ENCODE peak calls at places on chromosomes 13 and 19, in five cellular contexts. One of them, this sample, is unnamed.

GRCh38 chr19:10096615-10096963 is 5.9 kb downstream of the ANGPTL6 start:
- DNase-seq in A549: no peak
- DNase-seq in HepG2: no peak
- DNase-seq in H1: no peak
- DNase-seq in K562: no peak
- DNase-seq in this sample: no peak

GRCh38 chr13:62524498-62524897 is 1108.8 kb upstream of the PCDH20 start:
- DNase-seq in A549: no peak
- DNase-seq in HepG2: no peak
- DNase-seq in H1: no peak
- DNase-seq in K562: no peak
- DNase-seq in this sample: no peak

GRCh38 chr19:8552810-8553209 is 24.4 kb downstream of the MYO1F start:
- DNase-seq in A549: peak
- DNase-seq in HepG2: peak
- DNase-seq in H1: peak
- DNase-seq in K562: peak
- DNase-seq in this sample: no peak

GRCh38 chr13:51380269-51380668 is 40.8 kb downstream of the SERPINE3 start:
- DNase-seq in A549: no peak
- DNase-seq in HepG2: no peak
- DNase-seq in H1: no peak
- DNase-seq in K562: no peak
- DNase-seq in this sample: peak

GRCh38 chr13:74151859-74152258 is 17.7 kb upstream of the KLF12 start:
- DNase-seq in A549: no peak
- DNase-seq in HepG2: no peak
- DNase-seq in H1: no peak
- DNase-seq in K562: no peak
- DNase-seq in this sample: no peak

GRCh38 chr13:82010780-82011179 is 1669.9 kb upstream of the SPRY2 start:
- DNase-seq in A549: no peak
- DNase-seq in HepG2: no peak
- DNase-seq in H1: no peak
- DNase-seq in K562: no peak
- DNase-seq in this sample: peak

GRCh38 chr13:113736258-113736731 is 22.7 kb upstream of the TMEM255B start:
- DNase-seq in A549: no peak
- DNase-seq in HepG2: peak
- DNase-seq in H1: no peak
- DNase-seq in K562: no peak
- DNase-seq in this sample: no peak

GRCh38 chr13:31965361-31966066 is 66.1 kb upstream of the FRY start:
- DNase-seq in A549: no peak
- DNase-seq in HepG2: no peak
- DNase-seq in H1: no peak
- DNase-seq in K562: no peak
- DNase-seq in this sample: peak

GRCh38 chr13:40221460-40222201 is 444.8 kb downstream of the FOXO1 start:
- DNase-seq in A549: no peak
- DNase-seq in HepG2: peak
- DNase-seq in H1: no peak
- DNase-seq in K562: no peak
- DNase-seq in this sample: no peak

GRCh38 chr19:34082289-34083077 is 89.8 kb upstream of the LSM14A start:
- DNase-seq in A549: no peak
- DNase-seq in HepG2: no peak
- DNase-seq in H1: no peak
- DNase-seq in K562: no peak
- DNase-seq in this sample: no peak

GRCh38 chr13:22789916-22790315 is 390.9 kb upstream of the SGCG start:
- DNase-seq in A549: no peak
- DNase-seq in HepG2: no peak
- DNase-seq in H1: no peak
- DNase-seq in K562: no peak
- DNase-seq in this sample: no peak

GRCh38 chr13:23321534-23322241 is 111.8 kb downstream of the SACS start:
- DNase-seq in A549: peak
- DNase-seq in HepG2: peak
- DNase-seq in H1: no peak
- DNase-seq in K562: no peak
- DNase-seq in this sample: peak

GRCh38 chr19:46124638-46125115 is at the start of gene IGFL3:
- DNase-seq in A549: no peak
- DNase-seq in HepG2: no peak
- DNase-seq in H1: no peak
- DNase-seq in K562: no peak
- DNase-seq in this sample: no peak

GRCh38 chr19:17243854-17244617 is 1.7 kb downstream of the NR2F6 start:
- DNase-seq in A549: peak
- DNase-seq in HepG2: peak
- DNase-seq in H1: peak
- DNase-seq in K562: peak
- DNase-seq in this sample: no peak

GRCh38 chr19:3570619-3571018 is 2.1 kb upstream of the HMG20B start:
- DNase-seq in A549: no peak
- DNase-seq in HepG2: peak
- DNase-seq in H1: no peak
- DNase-seq in K562: no peak
- DNase-seq in this sample: no peak

GRCh38 chr19:51226068-51226467 is 1.2 kb downstream of the CD33 start:
- DNase-seq in A549: no peak
- DNase-seq in HepG2: no peak
- DNase-seq in H1: no peak
- DNase-seq in K562: peak
- DNase-seq in this sample: no peak

GRCh38 chr13:29465741-29466293 is 129.7 kb downstream of the SLC7A1 start:
- DNase-seq in A549: no peak
- DNase-seq in HepG2: peak
- DNase-seq in H1: no peak
- DNase-seq in K562: no peak
- DNase-seq in this sample: no peak

GRCh38 chr13:45779901-45780300 is 71.7 kb downstream of the SIAH3 start:
- DNase-seq in A549: no peak
- DNase-seq in HepG2: no peak
- DNase-seq in H1: no peak
- DNase-seq in K562: no peak
- DNase-seq in this sample: no peak

GRCh38 chr13:48400820-48401219 is 12.1 kb downstream of the LPAR6 start:
- DNase-seq in A549: peak
- DNase-seq in HepG2: no peak
- DNase-seq in H1: no peak
- DNase-seq in K562: no peak
- DNase-seq in this sample: peak

GRCh38 chr19:4896372-4896771 is 6.3 kb downstream of the ARRDC5 start:
- DNase-seq in A549: peak
- DNase-seq in HepG2: no peak
- DNase-seq in H1: no peak
- DNase-seq in K562: no peak
- DNase-seq in this sample: no peak
- TF ChIP-seq JUN in A549: no peak
- TF ChIP-seq JUN in HepG2: no peak
- TF ChIP-seq JUN in H1: no peak
- TF ChIP-seq JUN in K562: no peak
- TF ChIP-seq JUN in this sample: no peak

GRCh38 chr19:861099-861755 is 1.8 kb downstream of the CFD start:
- DNase-seq in A549: no peak
- DNase-seq in HepG2: no peak
- DNase-seq in H1: no peak
- DNase-seq in K562: no peak
- DNase-seq in this sample: no peak

GRCh38 chr19:861756-862528 is 2.5 kb downstream of the CFD start:
- DNase-seq in A549: peak
- DNase-seq in HepG2: peak
- DNase-seq in H1: peak
- DNase-seq in K562: peak
- DNase-seq in this sample: no peak

GRCh38 chr19:858868-859843 is at the start of gene CFD:
- DNase-seq in A549: no peak
- DNase-seq in HepG2: no peak
- DNase-seq in H1: no peak
- DNase-seq in K562: peak
- DNase-seq in this sample: no peak

GRCh38 chr19:862529-863304 is 3.3 kb downstream of the CFD start:
- DNase-seq in A549: peak
- DNase-seq in HepG2: no peak
- DNase-seq in H1: peak
- DNase-seq in K562: peak
- DNase-seq in this sample: peak

DNA sequence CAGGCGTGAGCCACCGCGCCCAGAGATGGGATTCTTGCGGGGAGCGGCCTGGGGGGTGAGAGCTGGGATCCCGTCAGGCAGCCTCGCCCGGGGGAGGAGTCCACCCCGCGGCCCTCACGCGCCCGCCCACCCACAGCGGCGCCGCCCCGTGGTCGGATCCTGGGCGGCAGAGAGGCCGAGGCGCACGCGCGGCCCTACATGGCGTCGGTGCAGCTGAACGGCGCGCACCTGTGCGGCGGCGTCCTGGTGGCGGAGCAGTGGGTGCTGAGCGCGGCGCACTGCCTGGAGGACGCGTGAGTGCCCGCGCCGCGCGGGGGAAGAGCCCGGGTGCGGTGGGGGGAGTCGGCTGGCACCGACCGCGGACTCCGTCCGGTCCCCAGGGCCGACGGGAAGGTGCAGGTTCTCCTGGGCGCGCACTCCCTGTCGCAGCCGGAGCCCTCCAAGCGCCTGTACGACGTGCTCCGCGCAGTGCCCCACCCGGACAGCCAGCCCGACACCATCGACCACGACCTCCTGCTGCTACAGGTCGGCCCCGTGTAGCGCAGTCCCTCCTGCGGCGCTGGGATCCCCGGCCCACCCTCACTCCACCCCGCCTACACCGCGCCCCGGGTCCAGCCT is 1.1 kb downstream of the CFD start:
- DNase-seq in A549: peak
- DNase-seq in HepG2: peak
- DNase-seq in H1: no peak
- DNase-seq in K562: peak
- DNase-seq in this sample: no peak
- H3K4me3 ChIP-seq in A549: peak
- H3K4me3 ChIP-seq in HepG2: peak
- H3K4me3 ChIP-seq in H1: peak
- H3K4me3 ChIP-seq in K562: peak
- H3K4me3 ChIP-seq in this sample: no peak

GRCh38 chr13:42707596-42707995 is 73.8 kb upstream of the FAM216B start:
- DNase-seq in A549: no peak
- DNase-seq in HepG2: no peak
- DNase-seq in H1: no peak
- DNase-seq in K562: no peak
- DNase-seq in this sample: no peak
- TF ChIP-seq JUN in A549: no peak
- TF ChIP-seq JUN in HepG2: no peak
- TF ChIP-seq JUN in H1: no peak
- TF ChIP-seq JUN in K562: no peak
- TF ChIP-seq JUN in this sample: no peak

DNA sequence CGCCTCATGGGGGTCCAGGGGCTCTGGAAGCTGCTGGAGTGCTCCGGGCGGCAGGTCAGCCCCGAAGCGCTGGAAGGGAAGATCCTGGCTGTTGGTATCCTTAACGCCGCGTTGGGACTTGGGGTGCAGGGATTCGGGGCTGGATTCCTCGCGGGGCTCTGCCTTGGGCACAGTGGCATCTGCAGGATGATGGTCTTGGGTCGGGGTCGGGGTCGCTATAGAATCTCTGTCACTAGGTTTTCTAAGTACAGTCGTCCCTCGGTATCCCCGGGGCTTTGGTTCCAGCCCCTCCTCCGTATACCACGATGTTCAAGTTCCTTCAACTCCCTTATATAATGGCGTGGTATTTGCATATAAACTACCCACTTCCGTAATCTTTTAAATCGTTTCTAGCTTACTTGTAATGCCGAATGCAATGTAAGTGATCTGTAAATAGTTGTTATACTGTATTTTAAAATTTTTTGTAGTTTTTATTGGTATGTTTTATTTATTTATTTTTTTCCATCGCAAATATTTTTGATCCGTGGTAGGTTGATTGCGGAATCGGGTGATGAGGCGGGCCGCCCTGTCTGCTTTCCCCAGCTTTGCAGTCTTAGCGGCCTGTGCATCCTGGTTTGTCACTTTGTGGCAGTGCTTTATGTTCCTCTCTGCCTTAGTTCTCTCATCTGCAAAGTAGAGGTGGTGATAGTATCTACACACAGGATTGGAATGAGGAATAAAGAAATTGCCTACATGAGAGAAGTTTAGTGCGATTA is 606 bp downstream of the ERCC5 start:
- DNase-seq in A549: peak
- DNase-seq in HepG2: peak
- DNase-seq in H1: no peak
- DNase-seq in K562: no peak
- DNase-seq in this sample: peak
- H3K4me3 ChIP-seq in A549: peak
- H3K4me3 ChIP-seq in HepG2: peak
- H3K4me3 ChIP-seq in H1: peak
- H3K4me3 ChIP-seq in K562: peak
- H3K4me3 ChIP-seq in this sample: peak

DNA sequence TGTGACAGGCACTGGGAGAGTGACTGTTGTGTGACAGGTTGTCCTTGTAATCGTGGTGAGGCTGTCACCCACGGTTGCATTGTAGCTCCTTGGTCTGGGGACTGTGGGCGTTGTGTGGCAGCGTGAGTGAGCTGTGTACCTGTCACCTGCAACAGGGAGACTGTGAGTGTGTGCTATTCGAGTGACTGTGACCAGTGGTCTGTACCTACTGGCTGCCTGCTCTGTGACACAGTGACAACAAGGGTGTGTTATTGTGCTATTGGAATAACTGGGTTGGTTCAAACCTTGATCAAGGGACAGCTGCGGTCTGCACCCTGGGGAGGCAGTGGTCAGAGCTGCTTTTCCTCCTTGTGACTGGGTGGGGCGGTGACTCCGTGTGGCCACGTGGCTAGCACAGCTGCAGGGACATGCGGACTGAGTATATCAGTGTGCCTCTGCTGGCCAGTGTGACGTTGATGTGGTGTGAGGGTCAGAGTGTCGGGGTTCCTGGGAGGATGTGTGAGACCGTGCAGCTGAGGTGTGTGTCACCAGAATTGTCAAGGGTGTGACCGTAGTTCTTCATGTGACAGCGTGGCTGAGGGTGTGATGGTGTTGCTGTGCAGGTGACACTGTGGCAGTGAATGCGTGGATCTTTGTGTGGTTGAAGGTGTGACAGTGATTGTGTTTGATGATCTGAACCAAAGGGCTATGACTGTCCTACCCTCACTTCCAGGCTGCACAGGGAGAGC is 10.1 kb upstream of the NFIX start:
- DNase-seq in A549: no peak
- DNase-seq in HepG2: peak
- DNase-seq in H1: no peak
- DNase-seq in K562: peak
- DNase-seq in this sample: no peak
- TF ChIP-seq JUN in A549: no peak
- TF ChIP-seq JUN in HepG2: no peak
- TF ChIP-seq JUN in H1: no peak
- TF ChIP-seq JUN in K562: peak
- TF ChIP-seq JUN in this sample: no peak

GRCh38 chr13:20713014-20713376 is 9.5 kb downstream of the IL17D start:
- DNase-seq in A549: no peak
- DNase-seq in HepG2: no peak
- DNase-seq in H1: no peak
- DNase-seq in K562: no peak
- DNase-seq in this sample: peak
- H3K4me3 ChIP-seq in A549: peak
- H3K4me3 ChIP-seq in HepG2: peak
- H3K4me3 ChIP-seq in H1: no peak
- H3K4me3 ChIP-seq in K562: no peak
- H3K4me3 ChIP-seq in this sample: no peak

This sample was measured in endothelial cell of umbilical vein.